ENCODE peak calls at places on chromosomes 16 and 17, in seven cellular contexts. Y is trophoblast cell, R is mesendoderm, D is H9, F is mesenchymal stem cell, P is neuronal stem cell, X is H1. O is an unnamed sample.

GRCh38 chr16:59046335-59046734 is 312.2 kb upstream of the GOT2 start:
- DNase-seq in P (no peak), X (no peak), D (no peak), R (peak), Y (no peak), F (peak), O (peak)

GRCh38 chr16:1474047-1474446 is 781 bp downstream of the CLCN7 start:
- DNase-seq in R (peak), X (no peak), F (no peak), P (no peak), D (no peak), Y (peak), O (no peak)

GRCh38 chr17:74954665-74955421 is 17.7 kb downstream of the HID1 start:
- DNase-seq in X (no peak), R (no peak), D (no peak), F (no peak), Y (no peak), P (no peak), O (no peak)

GRCh38 chr16:87336850-87337240 is 19.7 kb upstream of the C16orf95 start:
- DNase-seq in D (no peak), Y (no peak), P (no peak), R (no peak), F (no peak), X (no peak), O (no peak)

GRCh38 chr17:68101992-68102758 is 66.6 kb downstream of the KPNA2 start:
- DNase-seq in F (peak), D (no peak), R (no peak), Y (peak), X (no peak), P (no peak), O (no peak)

GRCh38 chr17:40541060-40541872 is 24.0 kb downstream of the CCR7 start:
- DNase-seq in R (no peak), P (no peak), F (no peak), X (no peak), D (no peak), Y (no peak), O (no peak)

GRCh38 chr16:75203667-75204409 is 3.1 kb downstream of the CTRB2 start:
- DNase-seq in D (no peak), F (no peak), X (no peak), R (peak), P (no peak), Y (no peak), O (no peak)

GRCh38 chr17:16351831-16352230 is 1.4 kb downstream of the CENPV start:
- DNase-seq in P (no peak), F (peak), X (no peak), R (no peak), Y (peak), D (no peak), O (peak)

GRCh38 chr17:68572138-68572842 is 28.9 kb downstream of the FAM20A start:
- DNase-seq in R (no peak), X (no peak), Y (peak), F (peak), P (no peak), D (no peak), O (no peak)

GRCh38 chr16:25033852-25034251 is 18.7 kb upstream of the ARHGAP17 start:
- DNase-seq in R (no peak), P (no peak), X (no peak), D (no peak), F (peak), Y (no peak), O (peak)

GRCh38 chr17:31007695-31008373 is 37.0 kb downstream of the RNF135 start:
- DNase-seq in R (no peak), P (no peak), D (no peak), F (no peak), X (no peak), Y (no peak), O (no peak)

GRCh38 chr16:17459903-17460521 is 10.7 kb downstream of the XYLT1 start:
- DNase-seq in X (no peak), R (no peak), Y (no peak), F (no peak), P (no peak), D (no peak), O (no peak)

GRCh38 chr17:73560661-73561060 is 83.6 kb downstream of the SDK2 start:
- DNase-seq in X (no peak), F (no peak), P (no peak), R (peak), Y (no peak), D (peak), O (no peak)

GRCh38 chr16:81997738-81998137 is 13.5 kb downstream of the SDR42E1 start:
- DNase-seq in Y (peak), X (no peak), F (peak), D (no peak), P (no peak), R (no peak), O (peak)

GRCh38 chr16:76668207-76668725 is 391.1 kb downstream of the CNTNAP4 start:
- DNase-seq in P (peak), Y (peak), D (peak), X (no peak), F (no peak), R (peak), O (no peak)

GRCh38 chr16:15672514-15673167 is 22.6 kb downstream of the NDE1 start:
- DNase-seq in Y (peak), F (peak), R (peak), D (no peak), P (no peak), X (no peak), O (peak)

GRCh38 chr17:61724777-61725176 is 133.8 kb upstream of the NACA2 start:
- DNase-seq in X (no peak), D (no peak), R (no peak), Y (no peak), P (no peak), F (no peak), O (peak)

DNA sequence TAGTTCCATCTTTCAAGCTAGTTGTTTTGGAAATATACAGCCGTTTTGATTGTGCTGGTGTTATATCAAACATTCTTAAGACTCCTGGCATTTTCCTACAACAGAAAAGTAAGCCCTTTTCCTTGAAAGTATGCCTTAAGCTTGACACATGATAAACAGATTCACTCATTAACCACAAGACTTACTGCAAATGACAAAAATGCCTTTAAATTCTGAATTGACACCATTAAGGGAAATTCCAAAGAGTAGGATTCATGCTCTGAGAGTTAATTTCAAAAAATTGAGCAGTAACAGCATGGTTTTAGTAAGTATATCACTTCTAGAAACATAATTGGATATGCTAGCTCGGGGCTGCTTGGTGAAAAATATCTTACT is 8.5 kb upstream of the PHAF1 start:
- DNase-seq in P (no peak), F (peak), R (no peak), D (no peak), Y (no peak), X (no peak), O (peak)
- H2BK5ac ChIP-seq in P (no peak), F (no peak), R (no peak), D (no peak), Y (no peak), X (no peak), O (peak)

GRCh38 chr16:3007059-3007956 is 5.4 kb upstream of the CLDN9 start:
- DNase-seq in Y (no peak), D (peak), F (no peak), X (no peak), R (peak), P (no peak), O (no peak)
- H2AK5ac ChIP-seq in Y (peak), D (no peak), F (no peak), X (peak), R (peak), P (no peak), O (peak)

DNA sequence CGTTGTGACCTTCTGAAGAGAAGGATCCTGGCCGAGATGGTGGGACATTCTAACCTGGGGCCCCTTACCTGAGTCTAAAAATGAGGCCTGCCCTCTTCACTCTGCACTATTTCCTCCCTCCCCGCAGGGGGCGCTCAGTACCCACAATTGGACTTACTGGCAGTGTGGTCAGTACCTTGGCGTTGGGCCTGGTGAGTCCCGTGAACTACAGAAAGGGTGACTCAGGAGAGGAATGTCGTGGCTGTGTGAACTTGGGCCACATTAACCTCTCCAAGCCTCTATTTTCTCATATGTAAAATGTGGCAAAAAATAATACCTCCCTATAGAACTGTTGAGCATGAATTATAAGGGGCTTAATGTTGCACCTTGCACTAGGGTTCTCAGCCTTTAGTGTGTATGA is 3.9 kb downstream of the RSAD1 start:
- DNase-seq in D (peak), R (peak), F (peak), X (peak), Y (peak), P (peak), O (peak)
- H2BK5ac ChIP-seq in D (no peak), R (no peak), F (no peak), X (no peak), Y (no peak), P (no peak), O (peak)

GRCh38 chr16:30899794-30900193 is 3.4 kb downstream of the CTF1 start:
- DNase-seq in D (no peak), X (no peak), Y (no peak), P (no peak), F (no peak), R (no peak), O (no peak)
- H2AK5ac ChIP-seq in D (no peak), X (no peak), Y (no peak), P (no peak), F (no peak), R (no peak), O (no peak)

DNA sequence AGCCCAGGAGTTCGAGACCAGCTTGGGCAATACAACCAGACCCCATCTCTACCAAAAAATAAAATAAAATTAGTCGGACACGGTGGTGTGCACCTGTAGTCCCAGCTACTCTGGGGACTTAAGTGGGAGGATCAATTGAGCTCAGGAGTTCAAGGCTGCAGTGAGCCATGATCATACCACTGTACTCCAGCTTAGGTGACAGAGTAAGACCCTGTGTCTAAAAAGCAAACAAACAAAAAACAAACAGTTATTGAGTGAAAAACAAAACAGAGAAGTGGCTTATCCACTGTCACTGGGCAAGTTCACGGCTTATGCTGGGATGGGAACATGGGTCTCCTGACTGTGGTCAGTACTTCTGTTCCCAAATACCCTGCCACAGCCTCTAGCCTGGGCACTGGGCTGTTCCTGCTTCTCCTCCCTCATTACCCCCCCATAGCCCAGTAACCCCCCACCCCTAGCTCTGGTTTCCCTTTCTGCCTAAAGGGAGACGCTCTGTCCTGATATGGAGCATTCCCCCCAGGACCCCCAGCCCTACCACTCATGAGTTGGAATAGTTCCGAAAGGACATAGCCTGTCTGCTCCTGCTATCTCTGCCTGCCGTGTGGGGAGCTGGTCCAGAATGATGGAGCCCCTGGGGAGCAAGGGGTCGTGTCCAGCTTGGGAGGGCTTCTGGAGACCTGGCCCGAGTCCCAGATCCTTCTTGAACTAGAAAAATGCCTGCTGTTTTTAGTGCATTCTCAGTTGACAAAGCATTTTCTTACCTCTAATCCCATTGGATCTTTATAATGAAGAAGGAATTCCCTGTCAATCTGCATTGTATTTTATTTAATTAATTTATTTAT is 9.4 kb upstream of the GRN start:
- DNase-seq in Y (no peak), F (no peak), P (no peak), R (no peak), X (no peak), D (no peak), O (no peak)
- H2BK5ac ChIP-seq in Y (no peak), F (no peak), P (no peak), R (no peak), X (no peak), D (no peak), O (no peak)

O was measured in IMR-90.